ENCODE peak calls at places on chromosomes 3 and 15, in nine cellular contexts. One of them, this sample, is unnamed.

GRCh38 chr15:90031231-90031791 is 30.2 kb downstream of the ZNF710 start:
- DNase-seq in PC-9: no peak
- DNase-seq in tibial nerve: no peak
- DNase-seq in A549: no peak
- DNase-seq in brain microvascular endothelial cell: peak; percentile 38
- DNase-seq in gastrocnemius medialis: no peak
- DNase-seq in thoracic aorta: no peak
- DNase-seq in H9: no peak
- DNase-seq in ovary: no peak
- DNase-seq in this sample: peak; percentile 64

GRCh38 chr3:141465221-141465620 is 21.6 kb upstream of the RASA2 start:
- DNase-seq in PC-9: no peak
- DNase-seq in H9: no peak
- DNase-seq in gastrocnemius medialis: no peak
- DNase-seq in thoracic aorta: no peak
- DNase-seq in ovary: no peak
- DNase-seq in brain microvascular endothelial cell: no peak
- DNase-seq in A549: no peak
- DNase-seq in tibial nerve: no peak
- DNase-seq in this sample: no peak

GRCh38 chr3:111998661-111999641 is at the start of gene TAGLN3:
- DNase-seq in thoracic aorta: no peak
- DNase-seq in tibial nerve: no peak
- DNase-seq in ovary: peak; percentile 27
- DNase-seq in A549: no peak
- DNase-seq in PC-9: no peak
- DNase-seq in gastrocnemius medialis: no peak
- DNase-seq in brain microvascular endothelial cell: no peak
- DNase-seq in H9: peak; percentile 68
- DNase-seq in this sample: no peak

GRCh38 chr15:48802257-48802656 is 8.6 kb downstream of the CEP152 start:
- DNase-seq in tibial nerve: no peak
- DNase-seq in thoracic aorta: no peak
- DNase-seq in ovary: no peak
- DNase-seq in brain microvascular endothelial cell: no peak
- DNase-seq in H9: no peak
- DNase-seq in gastrocnemius medialis: no peak
- DNase-seq in A549: no peak
- DNase-seq in PC-9: no peak
- DNase-seq in this sample: no peak

GRCh38 chr3:113261996-113262665 is 50.8 kb downstream of the BOC start:
- DNase-seq in ovary: no peak
- DNase-seq in PC-9: no peak
- DNase-seq in thoracic aorta: no peak
- DNase-seq in A549: no peak
- DNase-seq in brain microvascular endothelial cell: no peak
- DNase-seq in gastrocnemius medialis: peak; percentile 33
- DNase-seq in H9: no peak
- DNase-seq in tibial nerve: peak; percentile 33
- DNase-seq in this sample: no peak

GRCh38 chr3:176581589-176581988 is 615.7 kb downstream of the TBL1XR1 start:
- DNase-seq in ovary: no peak
- DNase-seq in gastrocnemius medialis: no peak
- DNase-seq in PC-9: no peak
- DNase-seq in thoracic aorta: no peak
- DNase-seq in tibial nerve: no peak
- DNase-seq in A549: no peak
- DNase-seq in H9: no peak
- DNase-seq in brain microvascular endothelial cell: no peak
- DNase-seq in this sample: no peak

GRCh38 chr3:52682016-52682415 is 3.7 kb downstream of the PBRM1 start:
- DNase-seq in ovary: no peak
- DNase-seq in PC-9: peak; percentile 48
- DNase-seq in tibial nerve: no peak
- DNase-seq in thoracic aorta: no peak
- DNase-seq in H9: no peak
- DNase-seq in gastrocnemius medialis: no peak
- DNase-seq in A549: no peak
- DNase-seq in brain microvascular endothelial cell: peak; percentile 74
- DNase-seq in this sample: no peak

GRCh38 chr3:134846943-134847342 is 51.9 kb downstream of the EPHB1 start:
- DNase-seq in gastrocnemius medialis: no peak
- DNase-seq in tibial nerve: no peak
- DNase-seq in PC-9: peak; percentile 73
- DNase-seq in H9: peak; percentile 36
- DNase-seq in thoracic aorta: no peak
- DNase-seq in A549: peak; percentile 3
- DNase-seq in ovary: no peak
- DNase-seq in brain microvascular endothelial cell: peak; percentile 37
- DNase-seq in this sample: peak; percentile 86

GRCh38 chr3:134330895-134331810 is 43.1 kb downstream of the AMOTL2 start:
- DNase-seq in tibial nerve: no peak
- DNase-seq in H9: no peak
- DNase-seq in thoracic aorta: no peak
- DNase-seq in gastrocnemius medialis: peak; percentile 62
- DNase-seq in brain microvascular endothelial cell: peak; percentile 43
- DNase-seq in A549: no peak
- DNase-seq in PC-9: peak; percentile 85
- DNase-seq in ovary: no peak
- DNase-seq in this sample: peak; percentile 86

GRCh38 chr3:33773627-33774026 is 24.8 kb upstream of the PDCD6IP start:
- DNase-seq in tibial nerve: no peak
- DNase-seq in brain microvascular endothelial cell: no peak
- DNase-seq in gastrocnemius medialis: no peak
- DNase-seq in PC-9: no peak
- DNase-seq in A549: no peak
- DNase-seq in thoracic aorta: no peak
- DNase-seq in ovary: no peak
- DNase-seq in H9: no peak
- DNase-seq in this sample: no peak

GRCh38 chr3:33779751-33780150 is 18.7 kb upstream of the PDCD6IP start:
- DNase-seq in brain microvascular endothelial cell: no peak
- DNase-seq in H9: no peak
- DNase-seq in A549: no peak
- DNase-seq in gastrocnemius medialis: no peak
- DNase-seq in tibial nerve: no peak
- DNase-seq in thoracic aorta: no peak
- DNase-seq in ovary: no peak
- DNase-seq in PC-9: no peak
- DNase-seq in this sample: no peak

GRCh38 chr3:33777996-33778395 is 20.4 kb upstream of the PDCD6IP start:
- DNase-seq in PC-9: no peak
- DNase-seq in H9: no peak
- DNase-seq in ovary: no peak
- DNase-seq in brain microvascular endothelial cell: no peak
- DNase-seq in gastrocnemius medialis: no peak
- DNase-seq in A549: no peak
- DNase-seq in tibial nerve: no peak
- DNase-seq in thoracic aorta: no peak
- DNase-seq in this sample: no peak

DNA sequence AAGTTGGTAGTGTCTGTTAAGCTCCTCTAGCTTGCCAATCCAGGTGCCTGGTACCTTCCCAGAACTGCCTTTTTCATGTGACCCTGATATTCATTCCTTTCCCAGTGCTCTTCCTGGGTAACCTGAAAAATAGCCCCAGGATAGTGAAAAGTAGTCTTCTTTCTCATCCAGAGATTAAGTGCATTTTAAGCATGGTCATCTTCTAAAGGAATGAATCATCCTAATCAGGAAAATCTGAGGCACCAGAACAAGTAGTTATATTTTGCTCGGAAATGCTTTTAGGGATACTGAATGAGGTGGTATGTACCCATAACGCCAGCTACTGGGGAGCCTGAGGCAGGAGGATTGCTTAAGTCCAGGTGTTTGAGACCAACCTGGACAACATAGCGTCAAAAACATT is 23.1 kb upstream of the PDCD6IP start:
- DNase-seq in brain microvascular endothelial cell: no peak
- DNase-seq in gastrocnemius medialis: no peak
- DNase-seq in H9: no peak
- DNase-seq in tibial nerve: no peak
- DNase-seq in PC-9: no peak
- DNase-seq in ovary: no peak
- DNase-seq in A549: no peak
- DNase-seq in thoracic aorta: no peak
- DNase-seq in this sample: peak; percentile 20
- TF ChIP-seq CTCF in brain microvascular endothelial cell: no peak
- TF ChIP-seq CTCF in gastrocnemius medialis: no peak
- TF ChIP-seq CTCF in H9: no peak
- TF ChIP-seq CTCF in tibial nerve: no peak
- TF ChIP-seq CTCF in PC-9: no peak
- TF ChIP-seq CTCF in ovary: no peak
- TF ChIP-seq CTCF in A549: no peak
- TF ChIP-seq CTCF in thoracic aorta: no peak
- TF ChIP-seq CTCF in this sample: no peak

GRCh38 chr3:178483704-178484103 is 52.5 kb upstream of the KCNMB2 start:
- DNase-seq in brain microvascular endothelial cell: no peak
- DNase-seq in tibial nerve: no peak
- DNase-seq in PC-9: no peak
- DNase-seq in H9: no peak
- DNase-seq in ovary: no peak
- DNase-seq in gastrocnemius medialis: no peak
- DNase-seq in thoracic aorta: no peak
- DNase-seq in A549: no peak
- DNase-seq in this sample: no peak

GRCh38 chr3:178480795-178481194 is 55.4 kb upstream of the KCNMB2 start:
- DNase-seq in PC-9: no peak
- DNase-seq in A549: no peak
- DNase-seq in H9: no peak
- DNase-seq in brain microvascular endothelial cell: no peak
- DNase-seq in thoracic aorta: no peak
- DNase-seq in tibial nerve: no peak
- DNase-seq in ovary: no peak
- DNase-seq in gastrocnemius medialis: no peak
- DNase-seq in this sample: no peak

GRCh38 chr3:178485756-178486155 is 50.5 kb upstream of the KCNMB2 start:
- DNase-seq in brain microvascular endothelial cell: peak; percentile 6
- DNase-seq in PC-9: no peak
- DNase-seq in thoracic aorta: no peak
- DNase-seq in ovary: no peak
- DNase-seq in H9: no peak
- DNase-seq in tibial nerve: no peak
- DNase-seq in gastrocnemius medialis: no peak
- DNase-seq in A549: no peak
- DNase-seq in this sample: no peak

GRCh38 chr3:178480274-178480673 is 56.0 kb upstream of the KCNMB2 start:
- DNase-seq in gastrocnemius medialis: no peak
- DNase-seq in PC-9: no peak
- DNase-seq in H9: no peak
- DNase-seq in ovary: no peak
- DNase-seq in A549: no peak
- DNase-seq in thoracic aorta: no peak
- DNase-seq in tibial nerve: no peak
- DNase-seq in brain microvascular endothelial cell: no peak
- DNase-seq in this sample: no peak

DNA sequence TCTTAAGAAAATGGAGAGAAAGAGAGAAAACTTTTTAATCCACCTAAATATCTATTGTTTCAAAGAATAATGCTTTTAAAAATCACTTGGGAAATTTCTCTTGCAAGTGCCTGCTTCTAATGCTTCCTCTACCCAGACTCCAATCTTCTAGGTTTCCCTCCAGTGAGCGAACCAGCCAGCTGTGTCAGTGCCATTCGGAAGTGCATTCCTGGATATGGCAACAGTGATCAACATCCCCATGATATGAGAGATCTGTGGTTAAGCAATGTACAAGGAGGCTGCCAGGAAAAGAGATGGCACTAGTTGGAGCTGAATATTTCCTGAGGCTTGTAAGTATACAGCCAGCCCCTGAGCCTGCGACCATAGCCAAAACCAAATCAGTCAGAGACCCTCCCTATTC is 53.3 kb upstream of the KCNMB2 start:
- DNase-seq in gastrocnemius medialis: no peak
- DNase-seq in A549: no peak
- DNase-seq in H9: no peak
- DNase-seq in thoracic aorta: no peak
- DNase-seq in brain microvascular endothelial cell: no peak
- DNase-seq in PC-9: no peak
- DNase-seq in tibial nerve: no peak
- DNase-seq in ovary: no peak
- DNase-seq in this sample: no peak
- H3K27ac ChIP-seq in gastrocnemius medialis: no peak overlapping the region
- H3K27ac ChIP-seq in A549: no peak overlapping the region
- H3K27ac ChIP-seq in H9: no peak overlapping the region
- H3K27ac ChIP-seq in thoracic aorta: no peak overlapping the region
- H3K27ac ChIP-seq in brain microvascular endothelial cell: no peak overlapping the region
- H3K27ac ChIP-seq in PC-9: no peak overlapping the region
- H3K27ac ChIP-seq in tibial nerve: no peak overlapping the region
- H3K27ac ChIP-seq in ovary: no peak overlapping the region
- H3K27ac ChIP-seq in this sample: no peak overlapping the region

GRCh38 chr3:119524931-119525662 is 26.8 kb downstream of the TIMMDC1 start:
- DNase-seq in gastrocnemius medialis: no peak
- DNase-seq in PC-9: no peak
- DNase-seq in thoracic aorta: no peak
- DNase-seq in ovary: no peak
- DNase-seq in A549: no peak
- DNase-seq in brain microvascular endothelial cell: peak; percentile 17
- DNase-seq in tibial nerve: peak; percentile 15
- DNase-seq in H9: peak; percentile 31
- DNase-seq in this sample: no peak
- TF ChIP-seq CTCF in gastrocnemius medialis: peak; percentile 50
- TF ChIP-seq CTCF in PC-9: peak; percentile 42
- TF ChIP-seq CTCF in thoracic aorta: peak; percentile 21
- TF ChIP-seq CTCF in ovary: no peak
- TF ChIP-seq CTCF in A549: peak; percentile 18
- TF ChIP-seq CTCF in brain microvascular endothelial cell: peak; percentile 48
- TF ChIP-seq CTCF in tibial nerve: peak; percentile 15
- TF ChIP-seq CTCF in H9: peak; percentile 48
- TF ChIP-seq CTCF in this sample: no peak

GRCh38 chr15:101250331-101250730 is 1.5 kb downstream of the CHSY1 start:
- DNase-seq in thoracic aorta: no peak
- DNase-seq in H9: no peak
- DNase-seq in ovary: no peak
- DNase-seq in tibial nerve: no peak
- DNase-seq in gastrocnemius medialis: no peak
- DNase-seq in PC-9: peak; percentile 55
- DNase-seq in A549: no peak
- DNase-seq in brain microvascular endothelial cell: peak; percentile 49
- DNase-seq in this sample: peak; percentile 77
- H3K27ac ChIP-seq in thoracic aorta: peak overlapping the region; percentile 70
- H3K27ac ChIP-seq in H9: no peak overlapping the region
- H3K27ac ChIP-seq in ovary: no peak overlapping the region
- H3K27ac ChIP-seq in tibial nerve: peak overlapping the region; percentile 89
- H3K27ac ChIP-seq in gastrocnemius medialis: peak overlapping the region; percentile 77
- H3K27ac ChIP-seq in PC-9: no peak overlapping the region
- H3K27ac ChIP-seq in A549: peak overlapping the region; percentile 92
- H3K27ac ChIP-seq in brain microvascular endothelial cell: peak overlapping the region; percentile 70
- H3K27ac ChIP-seq in this sample: peak overlapping the region; percentile 89

DNA sequence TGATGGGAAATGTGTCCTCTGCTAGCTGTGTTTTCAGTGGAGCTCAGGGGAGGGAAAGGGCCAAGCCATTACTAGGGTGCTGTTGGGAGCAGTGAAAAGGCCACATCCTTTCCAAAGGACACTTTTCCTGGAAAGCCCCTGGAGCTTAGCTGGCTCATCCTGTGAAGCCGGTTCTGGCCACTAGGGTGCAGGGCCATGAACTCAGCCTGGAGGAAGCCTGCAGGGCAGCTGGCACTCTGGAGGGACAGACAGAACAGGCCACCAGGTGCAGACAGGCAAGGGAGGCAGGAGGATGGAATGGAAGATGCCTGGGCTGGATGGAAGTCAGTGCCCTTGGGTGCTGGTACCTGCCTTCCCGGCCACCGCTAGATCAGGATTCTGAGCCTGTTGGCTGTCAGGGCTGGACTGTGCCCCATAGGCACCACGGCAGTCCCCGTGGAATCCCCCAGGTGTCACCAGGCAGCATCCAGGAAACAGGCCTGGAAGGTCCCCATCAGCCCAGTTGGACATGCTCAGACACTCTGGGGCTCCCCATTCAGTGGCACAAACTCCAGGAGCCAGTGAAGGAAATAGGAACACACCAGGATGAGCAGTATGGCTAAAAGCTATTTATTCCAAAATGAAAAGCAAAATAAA is 76.2 kb upstream of the C2CD4B start:
- DNase-seq in tibial nerve: no peak
- DNase-seq in PC-9: no peak
- DNase-seq in thoracic aorta: no peak
- DNase-seq in gastrocnemius medialis: no peak
- DNase-seq in H9: peak; percentile 85
- DNase-seq in A549: peak; percentile 46
- DNase-seq in ovary: no peak
- DNase-seq in brain microvascular endothelial cell: peak; percentile 3
- DNase-seq in this sample: no peak
- TF ChIP-seq CTCF in tibial nerve: no peak
- TF ChIP-seq CTCF in PC-9: peak; percentile 41
- TF ChIP-seq CTCF in thoracic aorta: no peak
- TF ChIP-seq CTCF in gastrocnemius medialis: no peak
- TF ChIP-seq CTCF in H9: peak; percentile 84
- TF ChIP-seq CTCF in A549: peak; percentile 28
- TF ChIP-seq CTCF in ovary: no peak
- TF ChIP-seq CTCF in brain microvascular endothelial cell: peak; percentile 65
- TF ChIP-seq CTCF in this sample: no peak